ENCODE peak calls at places on chromosomes 13 and 19, in eight cellular contexts. P is tibial nerve; J is hepatocyte; I is A549; G is left lung; Y is IMR-90; H is fibroblast of mammary gland; O is CD4-positive, alpha-beta T cell. Q is an unnamed sample.

GRCh38 chr19:18718846-18719458 is 35.5 kb downstream of the CRTC1 start:
- DNase-seq in P (no peak), G (no peak), J (no peak), O (no peak), I (no peak), H (no peak), Y (no peak), Q (no peak)

GRCh38 chr13:77034883-77035282 is 7.9 kb upstream of the FBXL3 start:
- DNase-seq in O (no peak), H (peak; percentile 94), G (no peak), J (no peak), P (no peak), Y (peak; percentile 79), I (no peak), Q (peak; percentile 13)

GRCh38 chr19:17796013-17796837 is 1.3 kb downstream of the B3GNT3 start:
- DNase-seq in H (no peak), G (no peak), P (no peak), O (no peak), J (peak; percentile 78), Y (no peak), I (no peak), Q (peak; percentile 54)

GRCh38 chr13:113855012-113855921 is 8.6 kb downstream of the GAS6 start:
- DNase-seq in I (no peak), G (no peak), J (no peak), H (no peak), O (no peak), P (no peak), Y (no peak), Q (no peak)

GRCh38 chr13:88675997-88676396 is 1004.8 kb downstream of the SLITRK5 start:
- DNase-seq in H (no peak), O (no peak), I (no peak), P (no peak), Y (no peak), G (no peak), J (no peak), Q (no peak)

GRCh38 chr19:54190503-54190941 is 586 bp upstream of the TSEN34 start:
- DNase-seq in G (peak; percentile 99), I (peak; percentile 84), J (peak; percentile 100), H (peak; percentile 99), Y (peak; percentile 99), P (peak; percentile 100), O (peak; percentile 100), Q (peak; percentile 100)

GRCh38 chr13:59024434-59024833 is 1139.3 kb downstream of the DIAPH3 start:
- DNase-seq in J (no peak), H (no peak), Y (no peak), G (no peak), O (no peak), P (no peak), I (no peak), Q (peak; percentile 26)

GRCh38 chr13:112828082-112828699 is 138.4 kb downstream of the ATP11A start:
- DNase-seq in G (no peak), Y (no peak), P (no peak), J (no peak), I (no peak), O (no peak), H (no peak), Q (no peak)

GRCh38 chr13:79196366-79196765 is 209.7 kb downstream of the RBM26 start:
- DNase-seq in I (no peak), P (no peak), O (no peak), J (no peak), G (no peak), Y (no peak), H (no peak), Q (no peak)

DNA sequence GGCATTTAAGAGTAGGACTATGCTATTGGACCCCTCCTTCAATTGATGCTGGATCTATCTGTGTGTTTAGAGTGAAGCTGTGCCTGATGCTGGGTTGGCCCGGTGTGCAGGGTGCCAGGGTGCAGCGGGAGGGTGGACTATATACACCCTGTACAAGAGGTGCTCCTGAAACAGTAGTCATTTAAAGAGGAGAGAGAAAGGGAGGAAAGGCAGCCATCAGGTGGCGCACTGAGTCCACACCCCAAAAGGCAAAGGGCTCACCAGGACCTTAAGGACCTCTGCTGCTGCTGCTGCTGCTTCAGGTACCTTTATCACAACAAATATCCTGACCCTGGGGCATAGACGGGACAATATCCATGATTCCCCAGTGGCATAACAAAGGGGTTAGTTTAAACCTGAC is 39.4 kb downstream of the ZNF136 start:
- DNase-seq in I (no peak), J (no peak), Y (no peak), G (no peak), O (peak; percentile 45), P (no peak), H (no peak), Q (no peak)
- TF ChIP-seq CTCF in I (no peak), J (no peak), Y (no peak), G (no peak), O (peak; percentile 71), P (no peak), H (no peak), Q (no peak)

GRCh38 chr13:72953391-72953960 is 105.3 kb upstream of the KLF5 start:
- DNase-seq in J (no peak), H (no peak), P (no peak), I (no peak), O (no peak), Y (no peak), G (peak; percentile 58), Q (peak; percentile 39)

GRCh38 chr13:72952529-72953141 is 106.2 kb upstream of the KLF5 start:
- DNase-seq in G (no peak), H (no peak), J (peak; percentile 10), I (no peak), P (no peak), O (no peak), Y (no peak), Q (no peak)
- TF ChIP-seq CTCF in G (no peak), H (no peak), J (no peak), I (no peak), P (no peak), O (no peak), Y (no peak), Q (no peak)

GRCh38 chr19:5302396-5302795 is 38.2 kb downstream of the PTPRS start:
- DNase-seq in P (no peak), I (no peak), G (no peak), J (no peak), O (no peak), Y (no peak), H (no peak), Q (no peak)
- TF ChIP-seq CTCF in P (no peak), I (no peak), G (no peak), J (no peak), O (no peak), Y (no peak), H (no peak), Q (no peak)

DNA sequence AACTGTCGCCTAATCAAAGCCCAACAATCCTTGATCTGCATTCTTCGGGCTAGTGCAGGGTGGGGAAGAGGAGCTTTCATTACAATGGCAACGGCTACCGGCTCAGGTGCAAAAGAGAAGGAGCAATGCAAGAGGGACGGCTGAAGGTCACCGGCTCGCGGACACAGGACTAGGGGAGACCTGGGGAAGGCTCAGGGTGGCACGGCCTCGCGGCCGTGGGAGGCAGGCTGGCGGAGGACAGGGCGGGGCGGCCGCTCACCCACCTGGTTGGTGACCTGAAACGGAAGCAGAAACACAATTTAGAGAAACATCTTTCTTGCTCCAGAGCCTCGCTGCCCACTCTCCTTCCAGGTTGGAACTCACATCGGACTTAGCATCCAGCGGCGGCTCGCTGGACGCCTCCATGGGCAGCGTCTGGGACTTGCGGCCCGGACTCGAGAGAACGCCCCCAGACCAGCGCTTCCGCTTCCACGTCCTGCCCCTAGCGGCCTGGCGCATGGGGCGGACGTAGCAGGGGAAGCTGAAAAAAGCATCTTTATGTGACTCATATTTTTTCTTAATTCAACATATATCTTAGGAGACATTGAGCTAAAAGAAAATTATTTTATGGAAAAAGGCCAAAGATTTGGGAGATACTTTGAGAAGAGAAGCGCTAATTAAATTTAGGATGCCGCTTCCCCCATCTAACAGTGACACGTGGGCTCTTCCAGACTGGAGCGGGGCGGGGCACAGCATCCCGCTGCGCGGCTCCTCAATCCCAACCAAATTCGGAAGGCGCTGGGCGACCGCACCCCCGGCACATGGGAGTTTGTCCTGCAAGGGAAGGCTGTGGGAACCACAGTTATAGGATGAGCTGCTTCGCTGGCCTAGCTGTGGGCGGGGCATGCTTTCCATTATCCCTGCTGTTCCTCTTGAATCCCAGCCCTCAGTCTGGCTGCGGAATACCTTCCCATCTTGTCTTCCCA is at the start of gene COMMD6:
- DNase-seq in H (peak; percentile 96), P (peak; percentile 33), O (peak; percentile 55), Y (peak; percentile 87), J (peak; percentile 89), I (peak; percentile 88), G (peak; percentile 94), Q (peak; percentile 94)
- TF ChIP-seq CTCF in H (no peak), P (peak; percentile 84), O (no peak), Y (no peak), J (no peak), I (no peak), G (peak; percentile 75), Q (no peak)

GRCh38 chr13:37769545-37769944 is 100.0 kb downstream of the TRPC4 start:
- DNase-seq in P (no peak), J (no peak), Y (no peak), O (no peak), G (no peak), H (no peak), I (no peak), Q (no peak)

GRCh38 chr13:37769078-37769477 is 100.5 kb downstream of the TRPC4 start:
- DNase-seq in J (peak; percentile 19), Y (no peak), I (no peak), P (no peak), H (no peak), O (no peak), G (no peak), Q (peak; percentile 23)
- TF ChIP-seq CTCF in J (peak; percentile 54), Y (no peak), I (no peak), P (no peak), H (peak; percentile 28), O (no peak), G (no peak), Q (peak; percentile 25)

GRCh38 chr19:34851277-34851804 is 75.4 kb upstream of the ZNF30 start:
- DNase-seq in G (no peak), O (no peak), P (no peak), I (no peak), Y (no peak), J (peak; percentile 26), H (no peak), Q (peak; percentile 7)
- TF ChIP-seq CTCF in G (no peak), O (no peak), P (no peak), I (no peak), Y (no peak), J (peak; percentile 8), H (no peak), Q (no peak)

GRCh38 chr19:50875795-50876422 is 2.7 kb downstream of the KLK2 start:
- DNase-seq in H (no peak), I (no peak), O (no peak), Y (no peak), G (no peak), P (no peak), J (no peak), Q (no peak)
- TF ChIP-seq CTCF in H (no peak), I (no peak), O (no peak), Y (no peak), G (no peak), P (no peak), J (no peak), Q (no peak)